ENCODE peak calls at places on chromosomes 11 and 22, in four cellular contexts. X, L, C and G are unnamed samples.
A peak's percentile ranks its signal among the peaks of the same experiment; 100 is the strongest.

GRCh38 chr11:31702966-31703365 is 108.2 kb downstream of the PAX6 start:
- DNase-seq in X (peak; percentile 14), L (no peak), C (no peak), G (no peak)

GRCh38 chr22:39773976-39774539 is 119.5 kb downstream of the ENTHD1 start:
- DNase-seq in X (peak; percentile 56), C (no peak), L (no peak), G (no peak)

GRCh38 chr11:102599642-102600261 is 25.4 kb downstream of the MMP20 start:
- DNase-seq in X (peak; percentile 96), L (no peak), C (no peak), G (no peak)

GRCh38 chr22:20016734-20017621 is at the start of gene ARVCF:
- DNase-seq in L (peak; percentile 95), C (peak; percentile 82), X (peak; percentile 76), G (peak; percentile 93)

GRCh38 chr22:48331266-48331665 is 1496.4 kb downstream of the BRD1 start:
- DNase-seq in L (no peak), X (no peak), C (no peak), G (no peak)

GRCh38 chr11:64582885-64583284 is 8.1 kb upstream of the SLC22A12 start:
- DNase-seq in X (no peak), C (no peak), L (no peak), G (no peak)

GRCh38 chr11:70118642-70119041 is 40.5 kb downstream of the ANO1 start:
- DNase-seq in L (no peak), X (no peak), C (no peak), G (no peak)

GRCh38 chr11:2816941-2817421 is 68.6 kb downstream of the CDKN1C start:
- DNase-seq in X (peak; percentile 93), C (no peak), L (no peak), G (no peak)

GRCh38 chr11:64267207-64267945 is 16.0 kb downstream of the PLCB3 start:
- DNase-seq in X (no peak), L (no peak), C (no peak), G (no peak)

GRCh38 chr11:112318193-112318592 is 57.5 kb upstream of the PLET1 start:
- DNase-seq in C (no peak), L (no peak), X (peak; percentile 96), G (no peak)

GRCh38 chr11:35347921-35348331 is 71.4 kb downstream of the SLC1A2 start:
- DNase-seq in X (no peak), C (no peak), L (no peak), G (no peak)

GRCh38 chr11:10379022-10379421 is 74.1 kb downstream of the ADM start:
- DNase-seq in L (no peak), C (no peak), X (peak; percentile 22), G (no peak)

GRCh38 chr11:746289-747175 is 732 bp upstream of the TALDO1 start:
- DNase-seq in X (no peak), C (no peak), L (no peak), G (no peak)

GRCh38 chr11:73570415-73571114 is 27.3 kb downstream of the FAM168A start:
- DNase-seq in L (no peak), X (peak; percentile 41), C (no peak), G (no peak)

GRCh38 chr22:31537019-31537535 is 40.7 kb downstream of the SFI1 start:
- DNase-seq in L (no peak), X (no peak), C (no peak), G (no peak)

GRCh38 chr22:36417281-36417686 is 29.5 kb upstream of the MYH9 start:
- DNase-seq in X (peak; percentile 15), C (no peak), L (no peak), G (peak; percentile 94)

GRCh38 chr11:123052884-123053721 is 8.8 kb downstream of the HSPA8 start:
- DNase-seq in C (no peak), L (no peak), X (no peak), G (no peak)

GRCh38 chr11:45937916-45938315 is 15.5 kb downstream of the LARGE2 start:
- DNase-seq in C (no peak), L (no peak), X (no peak), G (no peak)

GRCh38 chr11:1639102-1639620 is 9.6 kb downstream of the KRTAP5-5 start:
- DNase-seq in L (peak; percentile 75), X (no peak), C (no peak), G (no peak)

GRCh38 chr22:35977136-35977535 is 51.5 kb downstream of the RBFOX2 start:
- DNase-seq in L (no peak), X (no peak), C (no peak), G (no peak)